ENCODE peak calls at places on chromosome 19, in seven cellular contexts. O, Z, V, W, T, C and B are unnamed samples.

GRCh38 chr19:7145494-7145893 is 76.0 kb downstream of the ZNF557 start:
- DNase-seq in O (no peak), Z (no peak), V (no peak), W (no peak), T (no peak), C (no peak), B (no peak)

GRCh38 chr19:39843919-39844793 is 2.0 kb downstream of the FBL start:
- DNase-seq in O (peak; percentile 89), Z (no peak), V (no peak), W (no peak), T (no peak), C (no peak), B (no peak)

GRCh38 chr19:31347828-31348314 is 1.4 kb downstream of the TSHZ3 start:
- DNase-seq in O (no peak), Z (no peak), V (no peak), W (no peak), T (no peak), C (no peak), B (no peak)

GRCh38 chr19:2047449-2048103 is 3.5 kb downstream of the MKNK2 start:
- DNase-seq in O (peak; percentile 53), Z (peak; percentile 64), V (no peak), W (peak; percentile 12), T (no peak), C (peak; percentile 76), B (no peak)

GRCh38 chr19:7294571-7295212 is 478 bp upstream of the INSR start:
- DNase-seq in O (peak; percentile 39), Z (peak; percentile 78), V (peak; percentile 92), W (peak; percentile 68), T (peak; percentile 30), C (peak; percentile 78), B (peak; percentile 10)

GRCh38 chr19:11233073-11233472 is 6.3 kb upstream of the ANGPTL8 start:
- DNase-seq in O (no peak), Z (no peak), V (no peak), W (no peak), T (no peak), C (no peak), B (no peak)

GRCh38 chr19:52880895-52881389 is 16.5 kb downstream of the ZNF320 start:
- DNase-seq in O (no peak), Z (no peak), V (no peak), W (no peak), T (no peak), C (no peak), B (no peak)

GRCh38 chr19:39692166-39692565 is 12.1 kb upstream of the LGALS14 start:
- DNase-seq in O (no peak), Z (no peak), V (no peak), W (no peak), T (no peak), C (no peak), B (no peak)

GRCh38 chr19:7393934-7394508 is 45.3 kb downstream of the ARHGEF18 start:
- DNase-seq in O (no peak), Z (no peak), V (no peak), W (no peak), T (no peak), C (no peak), B (no peak)

GRCh38 chr19:56085571-56086275 is 35.4 kb downstream of the ZNF787 start:
- DNase-seq in O (no peak), Z (no peak), V (no peak), W (no peak), T (no peak), C (no peak), B (no peak)

GRCh38 chr19:4694211-4694987 is 24.3 kb upstream of the MYDGF start:
- DNase-seq in O (peak; percentile 93), Z (no peak), V (peak; percentile 95), W (peak; percentile 54), T (no peak), C (peak; percentile 50), B (peak; percentile 55)

GRCh38 chr19:14474827-14475226 is 327 bp downstream of the PTGER1 start:
- DNase-seq in O (no peak), Z (no peak), V (no peak), W (no peak), T (no peak), C (no peak), B (no peak)

GRCh38 chr19:47610902-47611301 is 2.0 kb downstream of the BICRA start:
- DNase-seq in O (no peak), Z (no peak), V (no peak), W (no peak), T (no peak), C (no peak), B (no peak)

GRCh38 chr19:7196721-7197168 is 97.5 kb downstream of the INSR start:
- DNase-seq in O (no peak), Z (peak; percentile 75), V (peak; percentile 90), W (no peak), T (no peak), C (peak; percentile 49), B (no peak)

GRCh38 chr19:15188851-15189250 is 11.9 kb downstream of the NOTCH3 start:
- DNase-seq in O (no peak), Z (no peak), V (no peak), W (no peak), T (no peak), C (no peak), B (no peak)

GRCh38 chr19:1893791-1894190 is 8.5 kb upstream of the ABHD17A start:
- DNase-seq in O (no peak), Z (no peak), V (no peak), W (peak; percentile 2), T (no peak), C (no peak), B (no peak)

GRCh38 chr19:43667524-43668405 is 2.2 kb downstream of the PLAUR start:
- DNase-seq in O (no peak), Z (peak; percentile 38), V (peak; percentile 91), W (no peak), T (no peak), C (peak; percentile 52), B (no peak)

GRCh38 chr19:40650749-40651305 is 39.6 kb downstream of the NUMBL start:
- DNase-seq in O (no peak), Z (peak; percentile 85), V (no peak), W (no peak), T (no peak), C (no peak), B (peak; percentile 40)

GRCh38 chr19:45645631-45646344 is 6.6 kb upstream of the EML2 start:
- DNase-seq in O (peak; percentile 99), Z (peak; percentile 55), V (peak; percentile 93), W (peak; percentile 93), T (no peak), C (peak; percentile 76), B (peak; percentile 77)

GRCh38 chr19:45643927-45644771 is 5.0 kb upstream of the EML2 start:
- DNase-seq in O (no peak), Z (no peak), V (no peak), W (no peak), T (no peak), C (no peak), B (no peak)

GRCh38 chr19:45643024-45643926 is 4.1 kb upstream of the EML2 start:
- DNase-seq in O (peak; percentile 95), Z (peak; percentile 77), V (peak; percentile 97), W (peak; percentile 68), T (peak; percentile 82), C (peak; percentile 84), B (no peak)

GRCh38 chr19:45646345-45646698 is 7.1 kb upstream of the EML2 start:
- DNase-seq in O (no peak), Z (no peak), V (no peak), W (no peak), T (no peak), C (no peak), B (no peak)

GRCh38 chr19:45645068-45645630 is 6.0 kb upstream of the EML2 start:
- DNase-seq in O (no peak), Z (no peak), V (no peak), W (no peak), T (no peak), C (no peak), B (no peak)
- H3K4me3 ChIP-seq in O (peak overlapping the region; percentile 48), Z (peak overlapping the region; percentile 28), V (no peak overlapping the region), W (peak overlapping the region; percentile 41), T (peak overlapping the region; percentile 69), C (no peak overlapping the region), B (peak overlapping the region; percentile 27)

GRCh38 chr19:12647490-12648071 is 19.0 kb downstream of the MAN2B1 start:
- DNase-seq in O (no peak), Z (no peak), V (no peak), W (peak; percentile 89), T (no peak), C (peak; percentile 71), B (no peak)
- H3K4me3 ChIP-seq in O (no peak overlapping the region), Z (peak overlapping the region; percentile 32), V (no peak overlapping the region), W (peak overlapping the region; percentile 48), T (no peak overlapping the region), C (peak overlapping the region; percentile 13), B (no peak overlapping the region)

DNA sequence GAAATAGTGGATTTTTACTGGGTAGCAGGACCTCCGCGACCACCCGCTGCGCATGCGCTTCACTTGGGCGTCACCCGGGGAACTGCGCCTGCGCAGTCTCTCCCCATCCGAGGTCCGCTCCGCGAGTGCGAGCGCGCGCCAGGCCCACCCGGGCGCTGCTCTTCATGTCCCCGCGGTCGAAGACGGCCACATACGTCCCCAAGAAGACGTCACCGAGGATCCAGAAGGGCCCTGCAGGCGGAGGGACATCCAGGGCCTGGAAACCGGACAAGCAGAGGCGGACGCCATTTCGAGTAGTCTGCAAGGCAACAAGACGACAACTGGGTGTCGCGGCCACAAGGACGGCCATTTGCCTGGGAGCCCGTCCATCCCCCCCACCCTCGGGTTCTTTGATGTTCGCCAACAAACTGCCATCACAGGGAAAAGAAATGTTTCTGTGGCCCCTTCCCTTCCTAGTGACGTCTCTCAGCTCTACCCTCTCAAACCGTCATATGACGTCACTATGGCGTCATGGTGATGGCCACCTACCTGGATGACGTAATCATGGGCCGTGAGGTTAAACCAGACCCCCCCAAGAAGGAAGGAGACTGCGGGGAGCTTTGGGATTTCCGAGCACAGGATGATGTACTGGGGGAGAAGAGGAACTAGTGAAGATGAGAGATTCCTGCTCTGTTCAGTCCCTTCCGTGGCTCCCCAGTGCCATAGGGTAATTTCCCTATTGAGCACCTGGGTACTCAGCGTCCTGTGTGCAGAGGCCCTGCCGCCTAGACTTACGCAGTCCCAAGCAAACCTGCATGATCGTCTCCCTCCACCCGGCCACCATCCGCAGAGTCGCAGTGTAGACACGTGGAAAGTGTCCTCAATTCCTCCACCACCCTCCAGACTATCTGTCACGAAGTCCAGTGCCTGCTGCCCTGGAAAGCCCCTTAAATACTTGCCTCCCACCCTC is 6.7 kb downstream of the NAPSA start:
- DNase-seq in O (no peak), Z (no peak), V (no peak), W (peak; percentile 95), T (no peak), C (peak; percentile 69), B (no peak)
- H3K4me3 ChIP-seq in O (no peak overlapping the region), Z (peak overlapping the region; percentile 47), V (no peak overlapping the region), W (peak overlapping the region; percentile 43), T (no peak overlapping the region), C (peak overlapping the region; percentile 33), B (no peak overlapping the region)

DNA sequence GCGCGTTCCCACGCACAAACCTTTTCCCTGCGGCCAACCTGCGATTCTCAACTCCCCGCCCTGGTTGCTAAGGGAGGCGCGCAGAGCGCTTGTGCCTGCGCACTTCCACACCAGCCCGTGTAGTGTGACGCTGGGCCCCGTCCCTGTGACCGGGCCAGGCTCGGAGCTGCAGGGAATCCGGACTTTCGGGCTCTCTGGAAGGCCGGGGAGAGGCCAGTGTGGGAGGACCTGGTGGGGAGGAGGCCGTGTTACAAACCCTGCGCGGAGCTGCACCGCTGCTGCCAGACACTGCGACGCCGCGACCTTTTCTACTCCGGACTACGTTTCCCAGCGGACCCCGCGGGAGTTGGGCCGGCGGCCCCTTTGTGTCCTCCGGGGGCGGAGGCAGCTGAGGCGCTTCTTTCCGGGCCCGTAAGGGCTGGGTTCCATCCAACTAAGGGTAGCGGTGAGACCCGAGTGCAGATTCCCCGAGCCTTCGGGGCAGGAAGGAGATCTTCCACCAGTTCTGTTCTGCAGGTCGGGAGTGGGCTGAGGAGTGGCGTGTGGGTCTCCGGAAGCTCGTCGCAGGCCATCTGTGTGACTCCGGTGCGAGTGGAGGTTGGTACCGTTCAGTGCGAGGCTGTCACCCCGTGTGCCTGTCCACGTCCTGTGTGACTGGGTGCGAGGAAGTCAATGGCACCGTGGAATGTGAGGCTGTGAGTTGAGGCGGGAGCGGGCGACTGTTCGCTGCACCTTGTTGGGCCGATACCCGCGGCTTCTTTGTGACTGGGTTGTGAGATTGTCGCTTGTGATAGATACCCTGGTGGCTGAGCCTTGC is at the start of gene ZNF570:
- DNase-seq in O (peak; percentile 72), Z (peak; percentile 88), V (peak; percentile 97), W (no peak), T (peak; percentile 82), C (peak; percentile 90), B (peak; percentile 45)
- H3K4me3 ChIP-seq in O (peak within 1 kb of the TSS; percentile 55), Z (peak within 1 kb of the TSS; percentile 73), V (peak within 1 kb of the TSS; percentile 78), W (peak within 1 kb of the TSS; percentile 29), T (peak within 1 kb of the TSS; percentile 98), C (peak within 1 kb of the TSS; percentile 76), B (peak within 1 kb of the TSS; percentile 79)